ENCODE peak calls at places on chromosome 21, in nine cellular contexts. One of them, this sample, is unnamed.

GRCh38 chr21:44911384-44912157 is 9.1 kb downstream of the ITGB2 start:
- DNase-seq in A549: no peak
- DNase-seq in AG04449: no peak
- DNase-seq in HCT116: no peak
- DNase-seq in epithelial cell of esophagus: peak
- DNase-seq in cardiac fibroblast: no peak
- DNase-seq in astrocyte of the spinal cord: no peak
- DNase-seq in AG09309: no peak
- DNase-seq in CD8-positive, alpha-beta T cell: peak
- DNase-seq in this sample: peak

GRCh38 chr21:31446206-31446900 is 102.3 kb upstream of the TIAM1 start:
- DNase-seq in A549: no peak
- DNase-seq in AG04449: no peak
- DNase-seq in HCT116: no peak
- DNase-seq in epithelial cell of esophagus: no peak
- DNase-seq in cardiac fibroblast: no peak
- DNase-seq in astrocyte of the spinal cord: no peak
- DNase-seq in AG09309: no peak
- DNase-seq in CD8-positive, alpha-beta T cell: peak
- DNase-seq in this sample: no peak

GRCh38 chr21:42156690-42157605 is 62.0 kb upstream of the ABCG1 start:
- DNase-seq in A549: no peak
- DNase-seq in AG04449: no peak
- DNase-seq in HCT116: no peak
- DNase-seq in epithelial cell of esophagus: peak
- DNase-seq in cardiac fibroblast: peak
- DNase-seq in astrocyte of the spinal cord: no peak
- DNase-seq in AG09309: no peak
- DNase-seq in CD8-positive, alpha-beta T cell: no peak
- DNase-seq in this sample: peak

GRCh38 chr21:41477641-41478318 is 30.2 kb downstream of the TMPRSS2 start:
- DNase-seq in A549: no peak
- DNase-seq in AG04449: no peak
- DNase-seq in HCT116: no peak
- DNase-seq in epithelial cell of esophagus: no peak
- DNase-seq in cardiac fibroblast: no peak
- DNase-seq in astrocyte of the spinal cord: peak
- DNase-seq in AG09309: no peak
- DNase-seq in CD8-positive, alpha-beta T cell: no peak
- DNase-seq in this sample: no peak

GRCh38 chr21:39451332-39452206 is at the start of gene SH3BGR:
- DNase-seq in A549: no peak
- DNase-seq in AG04449: no peak
- DNase-seq in HCT116: no peak
- DNase-seq in epithelial cell of esophagus: peak
- DNase-seq in cardiac fibroblast: peak
- DNase-seq in astrocyte of the spinal cord: no peak
- DNase-seq in AG09309: no peak
- DNase-seq in CD8-positive, alpha-beta T cell: no peak
- DNase-seq in this sample: no peak

GRCh38 chr21:42061195-42061865 is 9.8 kb upstream of the UMODL1 start:
- DNase-seq in A549: no peak
- DNase-seq in AG04449: no peak
- DNase-seq in HCT116: no peak
- DNase-seq in epithelial cell of esophagus: no peak
- DNase-seq in cardiac fibroblast: no peak
- DNase-seq in astrocyte of the spinal cord: no peak
- DNase-seq in AG09309: no peak
- DNase-seq in CD8-positive, alpha-beta T cell: peak
- DNase-seq in this sample: peak

GRCh38 chr21:17585875-17586450 is 26.7 kb downstream of the BTG3 start:
- DNase-seq in A549: peak
- DNase-seq in AG04449: no peak
- DNase-seq in HCT116: peak
- DNase-seq in epithelial cell of esophagus: peak
- DNase-seq in cardiac fibroblast: peak
- DNase-seq in astrocyte of the spinal cord: peak
- DNase-seq in AG09309: peak
- DNase-seq in CD8-positive, alpha-beta T cell: no peak
- DNase-seq in this sample: no peak

GRCh38 chr21:42124081-42124480 is 53.0 kb downstream of the UMODL1 start:
- DNase-seq in A549: no peak
- DNase-seq in AG04449: no peak
- DNase-seq in HCT116: no peak
- DNase-seq in epithelial cell of esophagus: no peak
- DNase-seq in cardiac fibroblast: no peak
- DNase-seq in astrocyte of the spinal cord: no peak
- DNase-seq in AG09309: no peak
- DNase-seq in CD8-positive, alpha-beta T cell: no peak
- DNase-seq in this sample: no peak

GRCh38 chr21:40622531-40622930 is 224.4 kb downstream of the DSCAM start:
- DNase-seq in A549: no peak
- DNase-seq in AG04449: no peak
- DNase-seq in HCT116: no peak
- DNase-seq in epithelial cell of esophagus: no peak
- DNase-seq in cardiac fibroblast: no peak
- DNase-seq in astrocyte of the spinal cord: no peak
- DNase-seq in AG09309: no peak
- DNase-seq in CD8-positive, alpha-beta T cell: no peak
- DNase-seq in this sample: no peak

GRCh38 chr21:8992731-8993174 is 1528.6 kb upstream of the TPTE start:
- DNase-seq in A549: no peak
- DNase-seq in AG04449: no peak
- DNase-seq in HCT116: no peak
- DNase-seq in epithelial cell of esophagus: no peak
- DNase-seq in cardiac fibroblast: peak
- DNase-seq in astrocyte of the spinal cord: no peak
- DNase-seq in AG09309: no peak
- DNase-seq in CD8-positive, alpha-beta T cell: no peak
- DNase-seq in this sample: peak

GRCh38 chr21:30463713-30464112 is 16.5 kb downstream of the KRTAP19-1 start:
- DNase-seq in A549: no peak
- DNase-seq in AG04449: no peak
- DNase-seq in HCT116: no peak
- DNase-seq in epithelial cell of esophagus: peak
- DNase-seq in cardiac fibroblast: no peak
- DNase-seq in astrocyte of the spinal cord: no peak
- DNase-seq in AG09309: no peak
- DNase-seq in CD8-positive, alpha-beta T cell: no peak
- DNase-seq in this sample: no peak

GRCh38 chr21:28822882-28823335 is 169.8 kb downstream of the LTN1 start:
- DNase-seq in A549: no peak
- DNase-seq in AG04449: no peak
- DNase-seq in HCT116: no peak
- DNase-seq in epithelial cell of esophagus: no peak
- DNase-seq in cardiac fibroblast: peak
- DNase-seq in astrocyte of the spinal cord: no peak
- DNase-seq in AG09309: peak
- DNase-seq in CD8-positive, alpha-beta T cell: no peak
- DNase-seq in this sample: no peak

GRCh38 chr21:34336756-34337391 is 26.9 kb upstream of the KCNE2 start:
- DNase-seq in A549: no peak
- DNase-seq in AG04449: peak
- DNase-seq in HCT116: no peak
- DNase-seq in epithelial cell of esophagus: peak
- DNase-seq in cardiac fibroblast: peak
- DNase-seq in astrocyte of the spinal cord: peak
- DNase-seq in AG09309: no peak
- DNase-seq in CD8-positive, alpha-beta T cell: no peak
- DNase-seq in this sample: no peak

GRCh38 chr21:40143822-40144525 is 276.7 kb downstream of the PCP4 start:
- DNase-seq in A549: no peak
- DNase-seq in AG04449: no peak
- DNase-seq in HCT116: peak
- DNase-seq in epithelial cell of esophagus: peak
- DNase-seq in cardiac fibroblast: peak
- DNase-seq in astrocyte of the spinal cord: peak
- DNase-seq in AG09309: no peak
- DNase-seq in CD8-positive, alpha-beta T cell: no peak
- DNase-seq in this sample: peak

GRCh38 chr21:38241029-38241740 is 15.6 kb upstream of the KCNJ15 start:
- DNase-seq in A549: no peak
- DNase-seq in AG04449: no peak
- DNase-seq in HCT116: no peak
- DNase-seq in epithelial cell of esophagus: no peak
- DNase-seq in cardiac fibroblast: peak
- DNase-seq in astrocyte of the spinal cord: peak
- DNase-seq in AG09309: peak
- DNase-seq in CD8-positive, alpha-beta T cell: no peak
- DNase-seq in this sample: no peak

GRCh38 chr21:42309753-42310213 is 5.4 kb downstream of the TFF3 start:
- DNase-seq in A549: peak
- DNase-seq in AG04449: no peak
- DNase-seq in HCT116: peak
- DNase-seq in epithelial cell of esophagus: peak
- DNase-seq in cardiac fibroblast: peak
- DNase-seq in astrocyte of the spinal cord: peak
- DNase-seq in AG09309: no peak
- DNase-seq in CD8-positive, alpha-beta T cell: peak
- DNase-seq in this sample: peak

GRCh38 chr21:18493420-18493819 is 89.8 kb upstream of the TMPRSS15 start:
- DNase-seq in A549: no peak
- DNase-seq in AG04449: peak
- DNase-seq in HCT116: no peak
- DNase-seq in epithelial cell of esophagus: peak
- DNase-seq in cardiac fibroblast: no peak
- DNase-seq in astrocyte of the spinal cord: peak
- DNase-seq in AG09309: no peak
- DNase-seq in CD8-positive, alpha-beta T cell: no peak
- DNase-seq in this sample: no peak

GRCh38 chr21:8989883-8990325 is 1531.5 kb upstream of the TPTE start:
- DNase-seq in A549: no peak
- DNase-seq in AG04449: no peak
- DNase-seq in HCT116: no peak
- DNase-seq in epithelial cell of esophagus: no peak
- DNase-seq in cardiac fibroblast: peak
- DNase-seq in astrocyte of the spinal cord: no peak
- DNase-seq in AG09309: no peak
- DNase-seq in CD8-positive, alpha-beta T cell: no peak
- DNase-seq in this sample: no peak

GRCh38 chr21:39022901-39023693 is 160.2 kb downstream of the PSMG1 start:
- DNase-seq in A549: no peak
- DNase-seq in AG04449: no peak
- DNase-seq in HCT116: no peak
- DNase-seq in epithelial cell of esophagus: no peak
- DNase-seq in cardiac fibroblast: peak
- DNase-seq in astrocyte of the spinal cord: no peak
- DNase-seq in AG09309: no peak
- DNase-seq in CD8-positive, alpha-beta T cell: no peak
- DNase-seq in this sample: no peak

GRCh38 chr21:35738342-35738961 is 321.9 kb downstream of the SETD4 start:
- DNase-seq in A549: no peak
- DNase-seq in AG04449: no peak
- DNase-seq in HCT116: no peak
- DNase-seq in epithelial cell of esophagus: peak
- DNase-seq in cardiac fibroblast: no peak
- DNase-seq in astrocyte of the spinal cord: peak
- DNase-seq in AG09309: no peak
- DNase-seq in CD8-positive, alpha-beta T cell: no peak
- DNase-seq in this sample: no peak

GRCh38 chr21:37208741-37209225 is 58.4 kb downstream of the VPS26C start:
- DNase-seq in A549: no peak
- DNase-seq in AG04449: no peak
- DNase-seq in HCT116: no peak
- DNase-seq in epithelial cell of esophagus: no peak
- DNase-seq in cardiac fibroblast: no peak
- DNase-seq in astrocyte of the spinal cord: no peak
- DNase-seq in AG09309: no peak
- DNase-seq in CD8-positive, alpha-beta T cell: no peak
- DNase-seq in this sample: no peak

GRCh38 chr21:35578831-35579470 is 481.4 kb downstream of the SETD4 start:
- DNase-seq in A549: no peak
- DNase-seq in AG04449: no peak
- DNase-seq in HCT116: no peak
- DNase-seq in epithelial cell of esophagus: peak
- DNase-seq in cardiac fibroblast: peak
- DNase-seq in astrocyte of the spinal cord: peak
- DNase-seq in AG09309: peak
- DNase-seq in CD8-positive, alpha-beta T cell: no peak
- DNase-seq in this sample: no peak

GRCh38 chr21:16455526-16455925 is 725.7 kb downstream of the USP25 start:
- DNase-seq in A549: no peak
- DNase-seq in AG04449: no peak
- DNase-seq in HCT116: no peak
- DNase-seq in epithelial cell of esophagus: no peak
- DNase-seq in cardiac fibroblast: no peak
- DNase-seq in astrocyte of the spinal cord: peak
- DNase-seq in AG09309: no peak
- DNase-seq in CD8-positive, alpha-beta T cell: no peak
- DNase-seq in this sample: no peak
- H3K4me3 ChIP-seq in A549: no peak
- H3K4me3 ChIP-seq in AG04449: no peak
- H3K4me3 ChIP-seq in HCT116: no peak
- H3K4me3 ChIP-seq in epithelial cell of esophagus: no peak
- H3K4me3 ChIP-seq in cardiac fibroblast: no peak
- H3K4me3 ChIP-seq in astrocyte of the spinal cord: no peak
- H3K4me3 ChIP-seq in AG09309: no peak
- H3K4me3 ChIP-seq in CD8-positive, alpha-beta T cell: no peak
- H3K4me3 ChIP-seq in this sample: no peak

GRCh38 chr21:14603202-14603601 is 57.1 kb upstream of the SAMSN1 start:
- DNase-seq in A549: no peak
- DNase-seq in AG04449: no peak
- DNase-seq in HCT116: no peak
- DNase-seq in epithelial cell of esophagus: peak
- DNase-seq in cardiac fibroblast: peak
- DNase-seq in astrocyte of the spinal cord: peak
- DNase-seq in AG09309: no peak
- DNase-seq in CD8-positive, alpha-beta T cell: no peak
- DNase-seq in this sample: no peak
- H3K4me3 ChIP-seq in A549: no peak
- H3K4me3 ChIP-seq in AG04449: no peak
- H3K4me3 ChIP-seq in HCT116: no peak
- H3K4me3 ChIP-seq in epithelial cell of esophagus: no peak
- H3K4me3 ChIP-seq in cardiac fibroblast: no peak
- H3K4me3 ChIP-seq in astrocyte of the spinal cord: no peak
- H3K4me3 ChIP-seq in AG09309: no peak
- H3K4me3 ChIP-seq in CD8-positive, alpha-beta T cell: peak
- H3K4me3 ChIP-seq in this sample: no peak

GRCh38 chr21:46287541-46287940 is 1.4 kb downstream of the YBEY start:
- DNase-seq in A549: no peak
- DNase-seq in AG04449: no peak
- DNase-seq in HCT116: no peak
- DNase-seq in epithelial cell of esophagus: no peak
- DNase-seq in cardiac fibroblast: no peak
- DNase-seq in astrocyte of the spinal cord: no peak
- DNase-seq in AG09309: no peak
- DNase-seq in CD8-positive, alpha-beta T cell: no peak
- DNase-seq in this sample: no peak
- H3K4me3 ChIP-seq in A549: no peak
- H3K4me3 ChIP-seq in AG04449: peak
- H3K4me3 ChIP-seq in HCT116: peak
- H3K4me3 ChIP-seq in epithelial cell of esophagus: no peak
- H3K4me3 ChIP-seq in cardiac fibroblast: no peak
- H3K4me3 ChIP-seq in astrocyte of the spinal cord: no peak
- H3K4me3 ChIP-seq in AG09309: no peak
- H3K4me3 ChIP-seq in CD8-positive, alpha-beta T cell: no peak
- H3K4me3 ChIP-seq in this sample: no peak

DNA sequence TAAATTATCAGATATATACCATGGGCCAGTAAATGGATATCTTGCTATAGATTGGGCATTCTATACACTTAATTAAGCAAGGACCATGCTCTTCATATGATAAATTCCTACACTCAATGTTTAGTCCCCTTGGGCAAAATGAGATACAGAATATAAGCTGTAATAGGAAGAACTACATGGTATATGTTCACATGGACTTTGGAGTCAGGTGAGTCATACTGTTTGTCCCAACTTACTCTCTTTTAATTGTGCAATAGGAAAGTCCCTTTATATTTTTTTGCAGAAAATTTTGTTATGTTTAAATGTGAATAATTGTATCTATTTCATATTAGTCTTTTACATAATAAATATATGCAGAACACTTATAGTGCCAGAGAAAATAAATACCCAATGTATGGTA is 820.2 kb upstream of the ADAMTS5 start:
- DNase-seq in A549: no peak
- DNase-seq in AG04449: no peak
- DNase-seq in HCT116: no peak
- DNase-seq in epithelial cell of esophagus: peak
- DNase-seq in cardiac fibroblast: peak
- DNase-seq in astrocyte of the spinal cord: no peak
- DNase-seq in AG09309: no peak
- DNase-seq in CD8-positive, alpha-beta T cell: no peak
- DNase-seq in this sample: no peak
- H3K4me3 ChIP-seq in A549: no peak
- H3K4me3 ChIP-seq in AG04449: no peak
- H3K4me3 ChIP-seq in HCT116: no peak
- H3K4me3 ChIP-seq in epithelial cell of esophagus: no peak
- H3K4me3 ChIP-seq in cardiac fibroblast: no peak
- H3K4me3 ChIP-seq in astrocyte of the spinal cord: no peak
- H3K4me3 ChIP-seq in AG09309: no peak
- H3K4me3 ChIP-seq in CD8-positive, alpha-beta T cell: no peak
- H3K4me3 ChIP-seq in this sample: no peak